ENCODE peak calls at places on chromosomes 7 and 10, in eight cellular contexts. J, S, O, Z, N, E, V and I are unnamed samples.

GRCh38 chr10:5945561-5946418 is 31.6 kb downstream of the IL15RA start:
- DNase-seq in V (no peak), E (no peak), J (peak; percentile 86), Z (no peak), O (no peak), N (no peak), S (peak; percentile 73), I (peak; percentile 93)

GRCh38 chr7:141441837-141442627 is 109.2 kb upstream of the AGK start:
- DNase-seq in V (no peak), O (no peak), N (no peak), J (no peak), E (no peak), Z (peak; percentile 30), S (peak; percentile 30), I (no peak)

GRCh38 chr7:126720232-126720631 is 532.5 kb downstream of the GRM8 start:
- DNase-seq in Z (no peak), J (no peak), S (no peak), E (no peak), V (no peak), O (no peak), N (no peak), I (no peak)

GRCh38 chr7:16993543-16993942 is 111.8 kb upstream of the AGR3 start:
- DNase-seq in V (no peak), Z (no peak), S (no peak), N (no peak), E (no peak), J (no peak), O (no peak), I (no peak)

GRCh38 chr7:2175514-2175913 is 57.2 kb downstream of the MAD1L1 start:
- DNase-seq in N (no peak), J (no peak), Z (peak; percentile 99), E (no peak), S (peak; percentile 95), V (no peak), O (no peak), I (peak; percentile 98)

GRCh38 chr7:128869944-128870285 is 7.3 kb downstream of the ATP6V1F start:
- DNase-seq in S (no peak), J (no peak), Z (no peak), V (no peak), O (no peak), E (no peak), N (no peak), I (no peak)

GRCh38 chr10:97196213-97197029 is 10.7 kb upstream of the SLIT1 start:
- DNase-seq in E (peak; percentile 62), S (peak; percentile 45), V (no peak), J (no peak), O (peak; percentile 65), N (peak; percentile 28), Z (peak; percentile 84), I (peak; percentile 56)

GRCh38 chr7:76202666-76203030 is 952 bp downstream of the SRRM3 start:
- DNase-seq in Z (no peak), N (no peak), S (no peak), V (no peak), E (no peak), O (no peak), J (no peak), I (no peak)

GRCh38 chr7:149558149-149558861 is 60.7 kb upstream of the ZNF746 start:
- DNase-seq in N (no peak), O (no peak), J (no peak), E (no peak), S (peak; percentile 97), Z (peak; percentile 78), V (no peak), I (peak; percentile 67)

GRCh38 chr10:103693070-103693811 is 162.1 kb downstream of the SH3PXD2A start:
- DNase-seq in S (no peak), V (peak; percentile 44), Z (no peak), E (no peak), J (no peak), N (no peak), O (no peak), I (no peak)

GRCh38 chr10:129339191-129339590 is 127.8 kb upstream of the MGMT start:
- DNase-seq in E (no peak), J (no peak), V (no peak), O (no peak), S (no peak), Z (no peak), N (no peak), I (no peak)

GRCh38 chr10:24722676-24723385 is 856 bp downstream of the ARHGAP21 start:
- DNase-seq in J (peak; percentile 81), O (no peak), S (peak; percentile 61), V (peak; percentile 64), N (no peak), Z (no peak), E (peak; percentile 45), I (peak; percentile 40)

GRCh38 chr7:101985646-101986199 is 168.3 kb downstream of the CUX1 start:
- DNase-seq in V (no peak), E (no peak), S (no peak), Z (no peak), O (no peak), N (no peak), J (no peak), I (no peak)

GRCh38 chr10:102611514-102612095 is 32.7 kb upstream of the TRIM8 start:
- DNase-seq in Z (peak; percentile 53), J (no peak), O (no peak), E (no peak), V (no peak), S (peak; percentile 74), N (no peak), I (peak; percentile 66)

GRCh38 chr10:15558136-15558535 is 161.6 kb downstream of the ITGA8 start:
- DNase-seq in J (no peak), S (no peak), E (no peak), O (no peak), N (no peak), Z (no peak), V (no peak), I (no peak)

GRCh38 chr7:20330176-20330796 is 414 bp upstream of the ITGB8 start:
- DNase-seq in Z (peak; percentile 76), V (peak; percentile 85), O (peak; percentile 71), N (no peak), E (peak; percentile 48), S (peak; percentile 76), J (peak; percentile 92), I (peak; percentile 88)

GRCh38 chr7:74518041-74518440 is 64.3 kb downstream of the GTF2IRD1 start:
- DNase-seq in J (no peak), E (no peak), O (no peak), Z (no peak), S (no peak), N (no peak), V (no peak), I (no peak)

GRCh38 chr10:104707602-104708160 is 66.6 kb downstream of the SORCS3 start:
- DNase-seq in O (no peak), V (no peak), Z (no peak), S (no peak), J (no peak), N (no peak), E (no peak), I (no peak)

GRCh38 chr7:41993173-41993867 is 243.7 kb downstream of the GLI3 start:
- DNase-seq in E (no peak), V (no peak), S (no peak), Z (no peak), N (no peak), J (no peak), O (no peak), I (no peak)